ENCODE peak calls at places on chromosomes 2 and 18, in nine cellular contexts. One of them, this sample, is unnamed.

GRCh38 chr2:25340340-25340886 is 1.3 kb downstream of the DNMT3A start:
- DNase-seq in endothelial cell: no peak
- DNase-seq in bronchial epithelial cell: no peak
- DNase-seq in upper lobe of right lung: no peak
- DNase-seq in choroid plexus epithelial cell: no peak
- DNase-seq in neural crest cell: no peak
- DNase-seq in GM20000: peak
- DNase-seq in neural progenitor cell: peak
- DNase-seq in heart right ventricle: peak
- DNase-seq in this sample: no peak

GRCh38 chr2:216059233-216059834 is 22.3 kb downstream of the PECR start:
- DNase-seq in bronchial epithelial cell: peak
- DNase-seq in GM20000: no peak
- DNase-seq in heart right ventricle: no peak
- DNase-seq in choroid plexus epithelial cell: peak
- DNase-seq in endothelial cell: no peak
- DNase-seq in upper lobe of right lung: no peak
- DNase-seq in neural progenitor cell: no peak
- DNase-seq in neural crest cell: no peak
- DNase-seq in this sample: no peak

GRCh38 chr18:23884712-23885375 is 129.7 kb upstream of the TTC39C start:
- DNase-seq in endothelial cell: no peak
- DNase-seq in neural progenitor cell: no peak
- DNase-seq in heart right ventricle: no peak
- DNase-seq in choroid plexus epithelial cell: no peak
- DNase-seq in neural crest cell: no peak
- DNase-seq in bronchial epithelial cell: no peak
- DNase-seq in upper lobe of right lung: peak
- DNase-seq in GM20000: no peak
- DNase-seq in this sample: no peak

GRCh38 chr18:22983175-22983574 is 50.0 kb downstream of the RBBP8 start:
- DNase-seq in endothelial cell: no peak
- DNase-seq in bronchial epithelial cell: peak
- DNase-seq in neural crest cell: no peak
- DNase-seq in GM20000: peak
- DNase-seq in choroid plexus epithelial cell: peak
- DNase-seq in upper lobe of right lung: no peak
- DNase-seq in neural progenitor cell: peak
- DNase-seq in heart right ventricle: no peak
- DNase-seq in this sample: no peak

GRCh38 chr2:171403181-171403580 is 30.6 kb downstream of the METTL8 start:
- DNase-seq in choroid plexus epithelial cell: peak
- DNase-seq in upper lobe of right lung: no peak
- DNase-seq in neural progenitor cell: no peak
- DNase-seq in endothelial cell: no peak
- DNase-seq in bronchial epithelial cell: no peak
- DNase-seq in neural crest cell: no peak
- DNase-seq in heart right ventricle: no peak
- DNase-seq in GM20000: no peak
- DNase-seq in this sample: no peak

GRCh38 chr2:19124135-19124534 is 234.3 kb downstream of the OSR1 start:
- DNase-seq in upper lobe of right lung: no peak
- DNase-seq in choroid plexus epithelial cell: peak
- DNase-seq in bronchial epithelial cell: peak
- DNase-seq in heart right ventricle: no peak
- DNase-seq in neural progenitor cell: no peak
- DNase-seq in endothelial cell: no peak
- DNase-seq in GM20000: no peak
- DNase-seq in neural crest cell: no peak
- DNase-seq in this sample: no peak

GRCh38 chr2:88658318-88658717 is 31.1 kb upstream of the EIF2AK3 start:
- DNase-seq in neural progenitor cell: no peak
- DNase-seq in bronchial epithelial cell: peak
- DNase-seq in endothelial cell: no peak
- DNase-seq in neural crest cell: no peak
- DNase-seq in choroid plexus epithelial cell: peak
- DNase-seq in heart right ventricle: no peak
- DNase-seq in upper lobe of right lung: no peak
- DNase-seq in GM20000: no peak
- DNase-seq in this sample: no peak

GRCh38 chr2:233185320-233185719 is 66.2 kb upstream of the ATG16L1 start:
- DNase-seq in heart right ventricle: no peak
- DNase-seq in neural crest cell: no peak
- DNase-seq in choroid plexus epithelial cell: no peak
- DNase-seq in endothelial cell: no peak
- DNase-seq in GM20000: no peak
- DNase-seq in neural progenitor cell: no peak
- DNase-seq in bronchial epithelial cell: no peak
- DNase-seq in upper lobe of right lung: no peak
- DNase-seq in this sample: no peak

GRCh38 chr2:55176094-55176415 is 56.0 kb downstream of the CLHC1 start:
- DNase-seq in GM20000: no peak
- DNase-seq in bronchial epithelial cell: no peak
- DNase-seq in endothelial cell: no peak
- DNase-seq in heart right ventricle: no peak
- DNase-seq in neural progenitor cell: no peak
- DNase-seq in upper lobe of right lung: no peak
- DNase-seq in neural crest cell: no peak
- DNase-seq in choroid plexus epithelial cell: no peak
- DNase-seq in this sample: no peak

GRCh38 chr2:157441072-157441454 is 2.8 kb downstream of the CYTIP start:
- DNase-seq in neural crest cell: no peak
- DNase-seq in endothelial cell: no peak
- DNase-seq in upper lobe of right lung: no peak
- DNase-seq in heart right ventricle: no peak
- DNase-seq in choroid plexus epithelial cell: no peak
- DNase-seq in neural progenitor cell: no peak
- DNase-seq in bronchial epithelial cell: no peak
- DNase-seq in GM20000: peak
- DNase-seq in this sample: no peak

GRCh38 chr2:68878753-68879152 is 7.6 kb upstream of the BMP10 start:
- DNase-seq in heart right ventricle: no peak
- DNase-seq in upper lobe of right lung: no peak
- DNase-seq in neural crest cell: no peak
- DNase-seq in choroid plexus epithelial cell: peak
- DNase-seq in endothelial cell: no peak
- DNase-seq in bronchial epithelial cell: peak
- DNase-seq in GM20000: no peak
- DNase-seq in neural progenitor cell: no peak
- DNase-seq in this sample: no peak

GRCh38 chr2:240983996-240984498 is 14.4 kb upstream of the SNED1 start:
- DNase-seq in neural progenitor cell: no peak
- DNase-seq in choroid plexus epithelial cell: no peak
- DNase-seq in neural crest cell: no peak
- DNase-seq in bronchial epithelial cell: no peak
- DNase-seq in GM20000: no peak
- DNase-seq in heart right ventricle: peak
- DNase-seq in endothelial cell: no peak
- DNase-seq in upper lobe of right lung: no peak
- DNase-seq in this sample: no peak

GRCh38 chr2:61538920-61539559 is 884 bp upstream of the XPO1 start:
- DNase-seq in choroid plexus epithelial cell: peak
- DNase-seq in neural crest cell: no peak
- DNase-seq in bronchial epithelial cell: peak
- DNase-seq in GM20000: peak
- DNase-seq in neural progenitor cell: no peak
- DNase-seq in endothelial cell: peak
- DNase-seq in heart right ventricle: no peak
- DNase-seq in upper lobe of right lung: no peak
- DNase-seq in this sample: no peak

GRCh38 chr2:61537590-61538178 is 472 bp downstream of the XPO1 start:
- DNase-seq in GM20000: no peak
- DNase-seq in choroid plexus epithelial cell: no peak
- DNase-seq in heart right ventricle: peak
- DNase-seq in endothelial cell: no peak
- DNase-seq in bronchial epithelial cell: no peak
- DNase-seq in neural crest cell: no peak
- DNase-seq in upper lobe of right lung: no peak
- DNase-seq in neural progenitor cell: no peak
- DNase-seq in this sample: no peak

GRCh38 chr2:61536723-61537581 is 1.2 kb downstream of the XPO1 start:
- DNase-seq in GM20000: peak
- DNase-seq in choroid plexus epithelial cell: peak
- DNase-seq in upper lobe of right lung: peak
- DNase-seq in endothelial cell: peak
- DNase-seq in neural crest cell: peak
- DNase-seq in bronchial epithelial cell: peak
- DNase-seq in neural progenitor cell: peak
- DNase-seq in heart right ventricle: peak
- DNase-seq in this sample: peak

GRCh38 chr2:61536086-61536722 is 2.0 kb downstream of the XPO1 start:
- DNase-seq in GM20000: peak
- DNase-seq in choroid plexus epithelial cell: peak
- DNase-seq in endothelial cell: no peak
- DNase-seq in upper lobe of right lung: no peak
- DNase-seq in neural progenitor cell: no peak
- DNase-seq in bronchial epithelial cell: peak
- DNase-seq in neural crest cell: no peak
- DNase-seq in heart right ventricle: peak
- DNase-seq in this sample: peak

DNA sequence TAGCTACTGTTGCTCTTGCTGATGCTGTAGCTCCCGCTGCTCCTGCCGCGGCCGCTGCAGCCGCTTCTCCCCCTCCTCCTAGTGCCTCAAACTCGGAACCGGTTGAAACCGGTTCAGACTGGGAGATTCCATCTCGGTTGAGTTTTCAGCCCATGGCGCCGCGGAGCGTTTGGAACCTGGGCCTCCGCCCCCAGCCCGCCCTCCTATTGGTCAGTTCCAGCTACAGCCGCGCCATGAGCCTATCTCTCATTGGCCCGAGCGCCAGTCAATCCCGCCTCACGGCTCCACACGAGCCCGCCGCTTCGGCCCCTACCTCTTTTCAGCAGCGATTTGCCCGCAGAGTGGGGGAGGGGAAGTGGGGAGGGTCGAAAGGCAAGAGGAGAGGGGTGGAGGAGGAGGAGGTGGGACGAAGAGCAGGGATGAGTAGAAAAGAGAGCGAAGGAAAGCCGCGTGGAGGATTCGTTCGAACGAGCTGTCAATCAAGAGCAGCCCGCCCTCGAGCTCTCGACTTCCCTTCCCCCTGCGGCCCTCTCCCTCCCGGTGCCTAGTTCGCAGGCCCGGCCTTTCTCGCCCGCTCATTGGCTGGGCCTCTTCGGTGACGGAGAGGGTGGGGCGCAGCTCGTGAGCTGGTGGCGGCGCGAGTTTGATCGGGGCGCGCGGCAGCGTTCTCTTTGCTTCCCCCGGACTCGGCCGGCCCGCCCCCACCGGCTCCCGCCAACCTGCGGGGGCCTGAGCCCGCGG is at the start of gene XPO1:
- DNase-seq in endothelial cell: peak
- DNase-seq in neural crest cell: peak
- DNase-seq in neural progenitor cell: peak
- DNase-seq in GM20000: peak
- DNase-seq in bronchial epithelial cell: peak
- DNase-seq in heart right ventricle: peak
- DNase-seq in choroid plexus epithelial cell: peak
- DNase-seq in upper lobe of right lung: peak
- DNase-seq in this sample: peak
- TF ChIP-seq CTCF in endothelial cell: no peak
- TF ChIP-seq CTCF in neural crest cell: no peak
- TF ChIP-seq CTCF in neural progenitor cell: no peak
- TF ChIP-seq CTCF in GM20000: no peak
- TF ChIP-seq CTCF in bronchial epithelial cell: no peak
- TF ChIP-seq CTCF in heart right ventricle: peak
- TF ChIP-seq CTCF in choroid plexus epithelial cell: no peak
- TF ChIP-seq CTCF in upper lobe of right lung: no peak
- TF ChIP-seq CTCF in this sample: no peak

GRCh38 chr2:141906673-141907072 is 224.1 kb downstream of the LRP1B start:
- DNase-seq in endothelial cell: no peak
- DNase-seq in bronchial epithelial cell: peak
- DNase-seq in neural progenitor cell: no peak
- DNase-seq in heart right ventricle: no peak
- DNase-seq in choroid plexus epithelial cell: no peak
- DNase-seq in GM20000: no peak
- DNase-seq in neural crest cell: no peak
- DNase-seq in upper lobe of right lung: no peak
- DNase-seq in this sample: no peak

GRCh38 chr2:141911485-141912066 is 219.2 kb downstream of the LRP1B start:
- DNase-seq in neural crest cell: peak
- DNase-seq in heart right ventricle: no peak
- DNase-seq in GM20000: peak
- DNase-seq in neural progenitor cell: peak
- DNase-seq in choroid plexus epithelial cell: peak
- DNase-seq in bronchial epithelial cell: peak
- DNase-seq in upper lobe of right lung: no peak
- DNase-seq in endothelial cell: peak
- DNase-seq in this sample: peak
- TF ChIP-seq CTCF in neural crest cell: peak
- TF ChIP-seq CTCF in heart right ventricle: no peak
- TF ChIP-seq CTCF in GM20000: peak
- TF ChIP-seq CTCF in neural progenitor cell: peak
- TF ChIP-seq CTCF in choroid plexus epithelial cell: peak
- TF ChIP-seq CTCF in bronchial epithelial cell: peak
- TF ChIP-seq CTCF in upper lobe of right lung: peak
- TF ChIP-seq CTCF in endothelial cell: peak
- TF ChIP-seq CTCF in this sample: peak

GRCh38 chr2:48601349-48601748 is 16.3 kb upstream of the GTF2A1L start:
- DNase-seq in upper lobe of right lung: no peak
- DNase-seq in bronchial epithelial cell: peak
- DNase-seq in choroid plexus epithelial cell: peak
- DNase-seq in heart right ventricle: no peak
- DNase-seq in endothelial cell: peak
- DNase-seq in neural crest cell: no peak
- DNase-seq in neural progenitor cell: peak
- DNase-seq in GM20000: no peak
- DNase-seq in this sample: peak
- TF ChIP-seq CTCF in upper lobe of right lung: peak
- TF ChIP-seq CTCF in bronchial epithelial cell: peak
- TF ChIP-seq CTCF in choroid plexus epithelial cell: peak
- TF ChIP-seq CTCF in heart right ventricle: peak
- TF ChIP-seq CTCF in endothelial cell: no peak
- TF ChIP-seq CTCF in neural crest cell: peak
- TF ChIP-seq CTCF in neural progenitor cell: peak
- TF ChIP-seq CTCF in GM20000: peak
- TF ChIP-seq CTCF in this sample: peak

DNA sequence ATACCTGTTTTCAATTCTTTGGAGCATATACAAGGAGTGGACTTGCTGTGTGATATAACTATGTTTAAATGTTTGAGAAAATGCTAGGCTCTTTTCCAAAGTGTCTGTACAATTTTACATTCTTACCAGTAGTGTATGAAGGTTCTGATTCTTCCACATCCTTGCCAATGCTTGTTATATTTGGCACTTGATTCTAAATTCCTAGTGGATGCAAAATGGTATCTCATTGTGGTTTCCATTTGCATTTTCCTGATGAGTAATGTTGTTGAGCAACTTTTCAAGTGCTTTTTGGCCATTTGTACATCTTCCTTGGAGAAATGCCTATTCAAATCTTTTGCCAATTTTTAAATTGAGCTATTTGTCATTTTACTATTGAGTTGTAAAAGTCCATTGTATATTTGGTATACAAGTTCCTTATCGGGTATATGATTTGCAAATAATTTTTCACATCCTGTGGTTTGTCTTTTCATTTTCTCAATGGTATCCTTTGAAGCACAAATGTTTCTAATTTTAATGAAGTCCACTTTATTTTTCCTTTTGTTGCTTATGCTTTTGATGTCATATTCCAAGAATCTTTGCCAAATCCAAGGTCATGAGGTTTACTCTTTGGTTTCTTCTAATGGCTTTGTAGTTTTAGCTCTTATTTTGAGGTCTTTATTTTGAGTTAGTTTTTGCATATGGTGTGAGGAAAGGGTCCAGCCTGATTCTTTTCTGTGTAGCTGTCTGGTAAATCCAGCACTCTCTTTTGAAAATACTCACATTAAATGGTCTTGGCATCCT is 33.2 kb upstream of the CWC22 start:
- DNase-seq in neural crest cell: no peak
- DNase-seq in upper lobe of right lung: no peak
- DNase-seq in choroid plexus epithelial cell: peak
- DNase-seq in endothelial cell: no peak
- DNase-seq in heart right ventricle: no peak
- DNase-seq in GM20000: no peak
- DNase-seq in neural progenitor cell: no peak
- DNase-seq in bronchial epithelial cell: peak
- DNase-seq in this sample: no peak
- TF ChIP-seq CTCF in neural crest cell: no peak
- TF ChIP-seq CTCF in upper lobe of right lung: no peak
- TF ChIP-seq CTCF in choroid plexus epithelial cell: peak
- TF ChIP-seq CTCF in endothelial cell: no peak
- TF ChIP-seq CTCF in heart right ventricle: no peak
- TF ChIP-seq CTCF in GM20000: no peak
- TF ChIP-seq CTCF in neural progenitor cell: no peak
- TF ChIP-seq CTCF in bronchial epithelial cell: no peak
- TF ChIP-seq CTCF in this sample: no peak

This sample was measured in endodermal cell.